ENCODE peak calls at places on chromosome 16, in five cellular contexts. J is spleen, T is neuronal stem cell, C is heart right ventricle, Z is fibroblast of lung. D is an unnamed sample. For H3K36me3, the result is how much of the 10 kb centered on the place peaks cover.

GRCh38 chr16:11416228-11417001 is 71.2 kb downstream of the RMI2 start:
- DNase-seq in C (no peak), T (no peak), J (no peak), Z (no peak), D (no peak)

GRCh38 chr16:86019446-86020047 is 120.6 kb downstream of the IRF8 start:
- DNase-seq in C (no peak), Z (no peak), J (no peak), T (no peak), D (peak)

GRCh38 chr16:11744075-11744470 is 1.4 kb upstream of the TXNDC11 start:
- DNase-seq in Z (no peak), T (no peak), J (no peak), C (no peak), D (no peak)

GRCh38 chr16:11613381-11614303 is 26.9 kb upstream of the LITAF start:
- DNase-seq in Z (peak), T (no peak), J (peak), C (peak), D (peak)

GRCh38 chr16:88803264-88803987 is at the start of gene CDT1:
- DNase-seq in Z (peak), C (peak), J (peak), T (peak), D (peak)

GRCh38 chr16:49856741-49857330 is 924 bp upstream of the ZNF423 start:
- DNase-seq in T (peak), Z (peak), J (peak), C (peak), D (no peak)

GRCh38 chr16:49620868-49621239 is 235.1 kb downstream of the ZNF423 start:
- DNase-seq in C (no peak), Z (no peak), T (no peak), J (peak), D (no peak)

GRCh38 chr16:71440669-71441347 is 1.0 kb downstream of the TLE7 start:
- DNase-seq in J (no peak), T (no peak), Z (no peak), C (no peak), D (no peak)

GRCh38 chr16:49704586-49705155 is 151.2 kb downstream of the ZNF423 start:
- DNase-seq in T (no peak), C (no peak), Z (no peak), J (no peak), D (no peak)

GRCh38 chr16:50594332-50595260 is 46.4 kb downstream of the NKD1 start:
- DNase-seq in T (no peak), J (peak), Z (no peak), C (no peak), D (no peak)

GRCh38 chr16:77297996-77298637 is 98.9 kb downstream of the SYCE1L start:
- DNase-seq in Z (peak), T (no peak), J (no peak), C (no peak), D (no peak)

GRCh38 chr16:77299395-77299794 is 100.2 kb downstream of the SYCE1L start:
- DNase-seq in T (no peak), C (no peak), Z (peak), J (no peak), D (no peak)

GRCh38 chr16:77298638-77299360 is 99.6 kb downstream of the SYCE1L start:
- DNase-seq in Z (peak), T (no peak), C (no peak), J (no peak), D (no peak)

GRCh38 chr16:77302249-77302648 is 103.0 kb downstream of the SYCE1L start:
- DNase-seq in J (no peak), C (no peak), Z (no peak), T (no peak), D (no peak)

DNA sequence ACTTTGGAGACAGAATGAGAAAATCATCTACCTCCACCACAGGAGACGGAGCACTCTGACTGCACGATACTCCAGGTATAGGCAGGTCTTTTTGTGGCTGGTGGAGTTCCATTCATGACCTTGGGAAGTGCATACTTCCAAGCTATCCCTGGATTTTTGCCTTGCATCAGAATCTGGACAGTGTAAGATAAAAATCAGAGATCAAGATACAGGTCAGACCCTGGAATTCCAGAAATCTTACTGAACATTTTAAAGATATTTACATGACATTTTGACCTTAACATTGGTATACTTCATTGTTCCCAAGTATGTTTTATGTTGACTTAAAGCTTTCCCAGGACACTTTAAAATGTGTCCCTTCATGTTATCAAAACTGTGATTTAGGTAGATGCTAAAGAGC is 101.0 kb downstream of the SYCE1L start:
- DNase-seq in C (no peak), Z (no peak), T (no peak), J (no peak), D (no peak)
- H3K36me3 ChIP-seq in C (under half), Z (under half), T (under half), J (under half), D (under half)

GRCh38 chr16:1378804-1379053 is 27.0 kb downstream of the GNPTG start:
- DNase-seq in T (no peak), Z (no peak), C (no peak), J (no peak), D (no peak)
- H3K4me3 ChIP-seq in T (peak), Z (peak), C (peak), J (no peak), D (peak)

DNA sequence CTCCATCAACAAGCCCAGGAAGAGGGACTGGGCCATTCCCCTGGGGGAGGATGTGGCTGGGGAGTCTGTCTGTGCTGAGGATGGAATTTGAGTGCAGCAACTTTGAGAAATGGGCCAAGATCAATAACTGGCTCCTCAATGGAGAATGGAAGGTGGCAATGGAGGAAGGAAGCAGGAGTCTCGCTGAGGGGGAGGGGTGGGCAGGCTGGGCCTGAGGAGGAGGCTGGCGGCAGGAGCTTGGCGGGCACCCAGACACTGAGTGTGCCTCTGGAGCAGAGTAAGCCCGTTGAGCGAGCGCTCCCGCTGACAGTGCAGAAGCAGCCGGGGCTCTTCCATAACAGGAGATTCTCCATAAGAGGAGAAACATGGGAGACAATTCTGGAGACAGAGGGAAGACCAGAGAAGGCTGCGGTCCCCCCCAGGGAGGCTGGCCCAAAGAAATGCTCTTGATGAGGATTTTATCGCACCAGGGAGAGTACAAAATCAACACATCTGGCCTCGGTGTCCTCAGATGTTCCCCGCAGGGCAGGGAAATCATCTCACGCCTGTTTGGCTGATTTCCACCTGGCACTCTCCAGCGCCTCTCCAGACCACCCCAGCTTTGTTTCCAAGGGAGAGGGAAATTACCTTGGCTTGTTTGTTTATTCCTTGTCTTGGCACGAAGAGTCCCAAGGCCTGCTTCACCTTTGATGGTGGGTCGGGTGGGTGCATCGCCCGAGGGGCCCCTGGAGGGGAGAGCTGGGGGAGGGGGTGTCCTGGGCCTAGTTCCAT is 2.8 kb upstream of the MMP15 start:
- DNase-seq in C (peak), T (no peak), Z (peak), J (peak), D (no peak)
- H3K27ac ChIP-seq in C (peak), T (no peak), Z (peak), J (peak), D (no peak)

GRCh38 chr16:70348991-70349390 is 2.3 kb downstream of the DDX19A start:
- DNase-seq in J (no peak), Z (no peak), C (peak), T (no peak), D (no peak)

GRCh38 chr16:70345840-70346239 is 863 bp upstream of the DDX19A start:
- DNase-seq in T (no peak), Z (no peak), J (no peak), C (no peak), D (no peak)

GRCh38 chr16:70349783-70350182 is 3.1 kb downstream of the DDX19A start:
- DNase-seq in Z (no peak), J (no peak), C (no peak), T (no peak), D (no peak)
- H3K36me3 ChIP-seq in Z (under half), J (half or more), C (under half), T (under half), D (under half)

DNA sequence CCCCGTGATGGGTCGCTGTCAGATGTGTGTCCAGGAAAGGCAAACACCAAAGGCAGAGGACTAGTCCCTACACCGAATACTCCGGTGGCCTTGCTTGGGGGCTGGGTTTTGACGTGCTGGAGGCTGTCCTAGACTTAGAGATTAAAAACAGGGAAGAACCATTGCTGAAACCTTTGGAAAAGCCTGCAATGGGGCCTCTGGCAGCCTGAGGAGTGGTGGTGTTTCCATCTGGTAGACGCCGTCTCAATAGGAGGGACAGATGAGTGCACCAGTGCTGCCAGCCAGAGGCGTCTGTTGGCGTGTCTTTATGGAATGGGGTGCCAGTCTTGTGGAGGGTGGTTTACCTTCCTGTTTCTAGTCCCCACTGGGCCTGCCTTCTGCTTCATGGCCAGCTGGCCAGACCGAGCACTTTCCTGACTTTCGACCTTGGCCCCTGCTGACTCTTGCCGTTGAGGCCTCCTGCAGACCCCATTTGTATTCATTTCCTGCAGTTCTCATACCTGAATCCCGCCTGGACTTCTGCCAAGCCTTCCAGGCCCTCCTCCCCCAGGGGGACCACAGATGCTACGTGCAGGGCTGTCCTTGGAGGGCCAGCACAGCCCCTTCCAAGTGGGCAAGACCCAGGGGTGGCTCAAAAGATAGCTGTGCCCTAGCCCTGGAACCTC is 2.0 kb upstream of the DNASE1 start:
- DNase-seq in J (peak), Z (no peak), T (no peak), C (no peak), D (peak)
- H3K4me3 ChIP-seq in J (no peak), Z (no peak), T (no peak), C (no peak), D (no peak)

GRCh38 chr16:4685776-4686496 is 7.4 kb upstream of the NUDT16L1 start:
- DNase-seq in J (peak), C (no peak), T (no peak), Z (no peak), D (no peak)
- H3K27ac ChIP-seq in J (no peak), C (no peak), T (no peak), Z (no peak), D (no peak)

DNA sequence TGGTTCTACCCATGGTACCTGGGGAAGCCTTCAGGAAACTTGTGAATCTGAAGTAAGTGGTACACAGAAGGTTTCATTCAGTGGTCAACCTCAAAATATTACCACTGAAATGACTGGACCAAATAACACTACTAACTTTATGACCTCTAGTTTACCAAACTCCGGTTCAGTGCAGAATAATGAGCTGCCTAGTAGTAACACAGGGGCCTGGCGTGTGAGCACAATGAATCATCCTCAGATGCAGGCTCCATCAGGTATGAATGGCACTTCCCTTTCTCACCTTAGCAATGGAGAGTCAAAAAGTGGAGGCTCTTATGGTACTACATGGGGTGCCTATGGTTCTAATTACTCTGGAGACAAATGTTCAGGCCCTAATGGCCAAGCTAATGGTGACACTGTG is 55.9 kb upstream of the SLC5A11 start:
- DNase-seq in T (no peak), C (no peak), Z (no peak), J (no peak), D (no peak)
- H3K36me3 ChIP-seq in T (under half), C (half or more), Z (under half), J (half or more), D (under half)

D was measured in Peyer's patch.